ENCODE peak calls at places on chromosomes 2 and 18, in four cellular contexts. One of them, this sample, is unnamed.
A peak's percentile ranks its signal among the peaks of the same experiment; 100 is the strongest.

GRCh38 chr2:159982270-159982669 is 80.1 kb downstream of the PLA2R1 start:
- DNase-seq in HepG2: no peak
- DNase-seq in memory B cell: no peak
- DNase-seq in naive thymus-derived CD8-positive, alpha-beta T cell: no peak
- DNase-seq in this sample: no peak

GRCh38 chr18:8982416-8983183 is 119.9 kb upstream of the NDUFV2 start:
- DNase-seq in HepG2: peak; percentile 60
- DNase-seq in memory B cell: peak; percentile 24
- DNase-seq in naive thymus-derived CD8-positive, alpha-beta T cell: no peak
- DNase-seq in this sample: no peak

GRCh38 chr2:133241231-133241575 is 327.1 kb downstream of the NCKAP5 start:
- DNase-seq in naive thymus-derived CD8-positive, alpha-beta T cell: no peak
- DNase-seq in memory B cell: no peak
- DNase-seq in HepG2: no peak
- DNase-seq in this sample: no peak

GRCh38 chr2:238528953-238529781 is 102.4 kb downstream of the ASB1 start:
- DNase-seq in naive thymus-derived CD8-positive, alpha-beta T cell: no peak
- DNase-seq in memory B cell: no peak
- DNase-seq in HepG2: peak; percentile 95
- DNase-seq in this sample: no peak

GRCh38 chr2:205717999-205718398 is 35.7 kb downstream of the NRP2 start:
- DNase-seq in memory B cell: no peak
- DNase-seq in HepG2: no peak
- DNase-seq in naive thymus-derived CD8-positive, alpha-beta T cell: no peak
- DNase-seq in this sample: no peak

GRCh38 chr2:46989491-46990230 is 74.1 kb upstream of the MCFD2 start:
- DNase-seq in memory B cell: no peak
- DNase-seq in naive thymus-derived CD8-positive, alpha-beta T cell: no peak
- DNase-seq in HepG2: no peak
- DNase-seq in this sample: no peak

GRCh38 chr2:168060956-168061750 is 186.2 kb downstream of the STK39 start:
- DNase-seq in memory B cell: no peak
- DNase-seq in naive thymus-derived CD8-positive, alpha-beta T cell: no peak
- DNase-seq in HepG2: no peak
- DNase-seq in this sample: no peak

GRCh38 chr2:34747643-34748042 is 1148.5 kb upstream of the FAM98A start:
- DNase-seq in memory B cell: no peak
- DNase-seq in naive thymus-derived CD8-positive, alpha-beta T cell: no peak
- DNase-seq in HepG2: no peak
- DNase-seq in this sample: no peak

GRCh38 chr18:45764000-45764686 is 40.2 kb downstream of the SLC14A1 start:
- DNase-seq in naive thymus-derived CD8-positive, alpha-beta T cell: no peak
- DNase-seq in memory B cell: no peak
- DNase-seq in HepG2: no peak
- DNase-seq in this sample: no peak

GRCh38 chr18:57352761-57353136 is 392 bp downstream of the ST8SIA3 start:
- DNase-seq in memory B cell: no peak
- DNase-seq in HepG2: no peak
- DNase-seq in naive thymus-derived CD8-positive, alpha-beta T cell: no peak
- DNase-seq in this sample: no peak

GRCh38 chr18:33854086-33854826 is 276.2 kb downstream of the ASXL3 start:
- DNase-seq in memory B cell: no peak
- DNase-seq in naive thymus-derived CD8-positive, alpha-beta T cell: no peak
- DNase-seq in HepG2: no peak
- DNase-seq in this sample: no peak

GRCh38 chr2:115160523-115161521 is 718.4 kb downstream of the DPP10 start:
- DNase-seq in naive thymus-derived CD8-positive, alpha-beta T cell: no peak
- DNase-seq in HepG2: peak; percentile 8
- DNase-seq in memory B cell: no peak
- DNase-seq in this sample: no peak

GRCh38 chr2:7358865-7359264 is 441.7 kb downstream of the RNF144A start:
- DNase-seq in naive thymus-derived CD8-positive, alpha-beta T cell: no peak
- DNase-seq in HepG2: peak; percentile 11
- DNase-seq in memory B cell: no peak
- DNase-seq in this sample: no peak